ENCODE peak calls at places on chromosomes 1 and 21, in eight cellular contexts. M is AG08395; R is sigmoid colon; P is ACHN; H is fibroblast of lung; W is activated B cell treated with CpG ODN at 0.5 μM for 24 hours; B is activated effector memory CD4-positive, alpha-beta T cell treated with Interleukin-2 at 50 U/mL for 16 hours; C is endothelial cell. E is an unnamed sample.

GRCh38 chr1:15657026-15657425 is 27.1 kb upstream of the PLEKHM2 start:
- DNase-seq in R (no peak), B (no peak), M (no peak), C (no peak), W (no peak), H (no peak), P (no peak), E (no peak)

GRCh38 chr1:226714148-226714547 is 24.9 kb downstream of the ITPKB start:
- DNase-seq in M (no peak), P (no peak), W (no peak), B (no peak), H (peak; percentile 36), C (no peak), R (no peak), E (no peak)

GRCh38 chr1:92926873-92927272 is 34.4 kb downstream of the DIPK1A start:
- DNase-seq in M (no peak), W (no peak), C (no peak), B (no peak), H (no peak), R (no peak), P (no peak), E (no peak)

GRCh38 chr1:50023292-50024159 is at the start of gene AGBL4:
- DNase-seq in R (peak; percentile 64), H (peak; percentile 41), P (peak; percentile 26), W (no peak), C (peak; percentile 74), B (no peak), M (no peak), E (peak; percentile 64)

GRCh38 chr1:183942933-183943693 is 94.4 kb downstream of the COLGALT2 start:
- DNase-seq in P (peak; percentile 59), R (peak; percentile 74), W (no peak), M (peak; percentile 86), B (no peak), C (no peak), H (peak; percentile 100), E (no peak)

GRCh38 chr1:3731951-3732746 is 20.1 kb upstream of the CCDC27 start:
- DNase-seq in H (no peak), P (no peak), W (no peak), B (no peak), R (no peak), C (no peak), M (no peak), E (no peak)

GRCh38 chr1:156498447-156499193 is 2.0 kb downstream of the MEF2D start:
- DNase-seq in R (peak; percentile 79), H (peak; percentile 63), W (no peak), P (peak; percentile 25), C (peak; percentile 50), M (no peak), B (no peak), E (no peak)

GRCh38 chr1:24294757-24295371 is 24.3 kb upstream of the GRHL3 start:
- DNase-seq in C (no peak), W (no peak), P (no peak), B (no peak), H (peak; percentile 71), R (peak; percentile 93), M (peak; percentile 60), E (no peak)

GRCh38 chr1:12435639-12436344 is 182.2 kb downstream of the DHRS3 start:
- DNase-seq in M (no peak), P (no peak), W (no peak), C (no peak), H (peak; percentile 75), B (no peak), R (no peak), E (no peak)

GRCh38 chr21:36965720-36966065 is 776 bp downstream of the HLCS start:
- DNase-seq in H (no peak), C (no peak), R (no peak), M (no peak), W (no peak), P (no peak), B (no peak), E (no peak)

GRCh38 chr1:15885701-15886612 is 38.5 kb downstream of the SPEN start:
- DNase-seq in M (peak; percentile 89), R (peak; percentile 99), H (peak; percentile 89), W (peak; percentile 49), B (no peak), P (peak; percentile 83), C (peak; percentile 85), E (peak; percentile 91)

GRCh38 chr21:42291751-42292562 is 23.3 kb downstream of the TFF3 start:
- DNase-seq in W (no peak), R (no peak), M (no peak), P (no peak), H (no peak), B (no peak), C (no peak), E (no peak)

GRCh38 chr1:228006034-228006792 is 585 bp upstream of the WNT3A start:
- DNase-seq in P (no peak), C (no peak), W (no peak), B (no peak), M (peak; percentile 4), R (peak; percentile 45), H (no peak), E (no peak)

GRCh38 chr1:64686828-64687724 is 57.8 kb upstream of the RAVER2 start:
- DNase-seq in R (no peak), P (peak; percentile 55), C (peak; percentile 16), H (peak; percentile 49), W (no peak), M (peak; percentile 72), B (no peak), E (no peak)

GRCh38 chr1:11568687-11569086 is 85.5 kb downstream of the FBXO2 start:
- DNase-seq in W (no peak), R (no peak), C (no peak), M (no peak), P (no peak), H (peak; percentile 56), B (no peak), E (no peak)

GRCh38 chr1:215241451-215241850 is 158.9 kb downstream of the KCNK2 start:
- DNase-seq in B (no peak), W (no peak), M (no peak), R (no peak), H (no peak), C (no peak), P (no peak), E (no peak)

GRCh38 chr1:75345538-75346292 is 211.5 kb downstream of the LHX8 start:
- DNase-seq in C (no peak), W (no peak), H (peak; percentile 97), B (no peak), R (no peak), M (no peak), P (no peak), E (no peak)

GRCh38 chr21:43789276-43790052 is at the start of gene RRP1:
- DNase-seq in H (peak; percentile 74), B (peak; percentile 92), W (peak; percentile 99), P (peak; percentile 82), C (peak; percentile 99), R (peak; percentile 94), M (peak; percentile 100), E (peak; percentile 91)

GRCh38 chr1:66739401-66740157 is 12.7 kb upstream of the DYNLT5 start:
- DNase-seq in B (no peak), H (no peak), M (no peak), C (no peak), W (no peak), P (no peak), R (no peak), E (no peak)

GRCh38 chr1:10252508-10252907 is 42.1 kb downstream of the KIF1B start:
- DNase-seq in C (no peak), H (peak; percentile 67), B (no peak), R (no peak), M (no peak), P (peak; percentile 3), W (no peak), E (no peak)

GRCh38 chr1:219459321-219460105 is 153.4 kb downstream of the ZC3H11B start:
- DNase-seq in C (no peak), B (no peak), P (no peak), M (peak; percentile 25), R (no peak), H (no peak), W (no peak), E (no peak)

GRCh38 chr1:28199328-28200233 is 23.1 kb upstream of the PTAFR start:
- DNase-seq in M (no peak), R (no peak), B (peak; percentile 57), H (no peak), C (no peak), P (no peak), W (no peak), E (no peak)

GRCh38 chr1:12556368-12556930 is 61.6 kb downstream of the DHRS3 start:
- DNase-seq in B (no peak), M (peak; percentile 90), C (no peak), P (no peak), W (no peak), H (peak; percentile 96), R (peak; percentile 91), E (no peak)

GRCh38 chr1:209890606-209891330 is 47.2 kb upstream of the SYT14 start:
- DNase-seq in P (no peak), C (no peak), R (no peak), B (no peak), H (peak; percentile 46), M (no peak), W (no peak), E (no peak)

GRCh38 chr21:35578350-35578782 is 482.0 kb downstream of the SETD4 start:
- DNase-seq in C (no peak), B (no peak), W (no peak), R (no peak), M (peak; percentile 77), P (no peak), H (peak; percentile 95), E (no peak)

GRCh38 chr1:35808376-35809155 is 750 bp downstream of the AGO4 start:
- DNase-seq in B (peak; percentile 11), H (peak; percentile 22), C (peak; percentile 31), P (peak; percentile 10), R (peak; percentile 64), M (peak; percentile 42), W (peak; percentile 35), E (peak; percentile 33)

GRCh38 chr1:241730031-241730430 is 78.0 kb downstream of the WDR64 start:
- DNase-seq in M (no peak), B (no peak), C (no peak), W (no peak), R (no peak), P (no peak), H (no peak), E (no peak)

GRCh38 chr1:7902478-7903084 is 38.1 kb downstream of the TNFRSF9 start:
- DNase-seq in H (peak; percentile 65), B (peak; percentile 29), M (peak; percentile 86), C (peak; percentile 73), W (peak; percentile 42), R (peak; percentile 82), P (peak; percentile 68), E (peak; percentile 87)